ENCODE peak calls at places on chromosomes 5 and 9, in five cellular contexts. One of them, this sample, is unnamed.

GRCh38 chr9:18018241-18018640 is 439.4 kb downstream of the SH3GL2 start:
- DNase-seq in MCF 10A: no peak
- DNase-seq in ovary: no peak
- DNase-seq in psoas muscle: no peak
- DNase-seq in CD4-positive, alpha-beta T cell: no peak
- DNase-seq in this sample: no peak

GRCh38 chr9:19903076-19903475 is 114.2 kb upstream of the SLC24A2 start:
- DNase-seq in ovary: no peak
- DNase-seq in psoas muscle: no peak
- DNase-seq in MCF 10A: no peak
- DNase-seq in CD4-positive, alpha-beta T cell: no peak
- DNase-seq in this sample: no peak

GRCh38 chr5:53479656-53480473 is 564 bp upstream of the FST start:
- DNase-seq in MCF 10A: peak
- DNase-seq in ovary: peak
- DNase-seq in CD4-positive, alpha-beta T cell: no peak
- DNase-seq in psoas muscle: peak
- DNase-seq in this sample: no peak

GRCh38 chr5:407051-407450 is 35.9 kb upstream of the EXOC3 start:
- DNase-seq in psoas muscle: no peak
- DNase-seq in ovary: no peak
- DNase-seq in CD4-positive, alpha-beta T cell: no peak
- DNase-seq in MCF 10A: peak
- DNase-seq in this sample: no peak

GRCh38 chr5:155878991-155879575 is 447.9 kb upstream of the SGCD start:
- DNase-seq in ovary: no peak
- DNase-seq in CD4-positive, alpha-beta T cell: no peak
- DNase-seq in MCF 10A: no peak
- DNase-seq in psoas muscle: no peak
- DNase-seq in this sample: no peak

GRCh38 chr9:83154821-83155220 is 91.9 kb upstream of the RASEF start:
- DNase-seq in MCF 10A: peak
- DNase-seq in ovary: no peak
- DNase-seq in CD4-positive, alpha-beta T cell: no peak
- DNase-seq in psoas muscle: no peak
- DNase-seq in this sample: no peak

GRCh38 chr5:27315541-27316282 is 277.3 kb upstream of the CDH9 start:
- DNase-seq in CD4-positive, alpha-beta T cell: no peak
- DNase-seq in MCF 10A: peak
- DNase-seq in psoas muscle: no peak
- DNase-seq in ovary: no peak
- DNase-seq in this sample: no peak

GRCh38 chr5:180281706-180282105 is 10.2 kb downstream of the MAPK9 start:
- DNase-seq in MCF 10A: no peak
- DNase-seq in CD4-positive, alpha-beta T cell: no peak
- DNase-seq in ovary: no peak
- DNase-seq in psoas muscle: no peak
- DNase-seq in this sample: no peak

GRCh38 chr5:80919678-80920196 is 40.4 kb upstream of the RASGRF2 start:
- DNase-seq in CD4-positive, alpha-beta T cell: no peak
- DNase-seq in MCF 10A: no peak
- DNase-seq in ovary: no peak
- DNase-seq in psoas muscle: no peak
- DNase-seq in this sample: no peak

GRCh38 chr5:59007460-59008063 is 424.7 kb downstream of the RAB3C start:
- DNase-seq in ovary: no peak
- DNase-seq in psoas muscle: no peak
- DNase-seq in MCF 10A: peak
- DNase-seq in CD4-positive, alpha-beta T cell: no peak
- DNase-seq in this sample: no peak

GRCh38 chr9:121944741-121945191 is 148.3 kb downstream of the TTLL11 start:
- DNase-seq in CD4-positive, alpha-beta T cell: no peak
- DNase-seq in ovary: no peak
- DNase-seq in psoas muscle: no peak
- DNase-seq in MCF 10A: peak
- DNase-seq in this sample: no peak

GRCh38 chr9:17578911-17579793 is at the start of gene SH3GL2:
- DNase-seq in MCF 10A: peak
- DNase-seq in CD4-positive, alpha-beta T cell: no peak
- DNase-seq in ovary: peak
- DNase-seq in psoas muscle: peak
- DNase-seq in this sample: peak

GRCh38 chr5:84603557-84604185 is 219.0 kb upstream of the EDIL3 start:
- DNase-seq in psoas muscle: peak
- DNase-seq in MCF 10A: no peak
- DNase-seq in ovary: no peak
- DNase-seq in CD4-positive, alpha-beta T cell: no peak
- DNase-seq in this sample: no peak

GRCh38 chr5:113663879-113664278 is 150.4 kb downstream of the YTHDC2 start:
- DNase-seq in CD4-positive, alpha-beta T cell: no peak
- DNase-seq in ovary: no peak
- DNase-seq in psoas muscle: peak
- DNase-seq in MCF 10A: peak
- DNase-seq in this sample: no peak

GRCh38 chr5:115962565-115963402 is 509 bp downstream of the LVRN start:
- DNase-seq in ovary: peak
- DNase-seq in MCF 10A: no peak
- DNase-seq in psoas muscle: peak
- DNase-seq in CD4-positive, alpha-beta T cell: no peak
- DNase-seq in this sample: peak

GRCh38 chr9:88681434-88681833 is 146.5 kb downstream of the NXNL2 start:
- DNase-seq in ovary: no peak
- DNase-seq in MCF 10A: no peak
- DNase-seq in psoas muscle: no peak
- DNase-seq in CD4-positive, alpha-beta T cell: no peak
- DNase-seq in this sample: no peak

GRCh38 chr5:33513786-33514185 is 73.0 kb downstream of the TARS1 start:
- DNase-seq in MCF 10A: peak
- DNase-seq in ovary: no peak
- DNase-seq in CD4-positive, alpha-beta T cell: no peak
- DNase-seq in psoas muscle: no peak
- DNase-seq in this sample: no peak

GRCh38 chr9:129131300-129132145 is 20.3 kb downstream of the PTPA start:
- DNase-seq in ovary: peak
- DNase-seq in MCF 10A: peak
- DNase-seq in CD4-positive, alpha-beta T cell: peak
- DNase-seq in psoas muscle: peak
- DNase-seq in this sample: peak

GRCh38 chr5:14534773-14535172 is 46.8 kb upstream of the OTULINL start:
- DNase-seq in ovary: no peak
- DNase-seq in MCF 10A: no peak
- DNase-seq in psoas muscle: no peak
- DNase-seq in CD4-positive, alpha-beta T cell: no peak
- DNase-seq in this sample: no peak

GRCh38 chr5:78677777-78678668 is 29.5 kb upstream of the LHFPL2 start:
- DNase-seq in psoas muscle: peak
- DNase-seq in ovary: peak
- DNase-seq in CD4-positive, alpha-beta T cell: no peak
- DNase-seq in MCF 10A: peak
- DNase-seq in this sample: no peak

GRCh38 chr9:131959056-131959455 is 120.6 kb downstream of the MED27 start:
- DNase-seq in CD4-positive, alpha-beta T cell: no peak
- DNase-seq in ovary: no peak
- DNase-seq in psoas muscle: no peak
- DNase-seq in MCF 10A: no peak
- DNase-seq in this sample: no peak

GRCh38 chr9:131950487-131950886 is 129.2 kb downstream of the MED27 start:
- DNase-seq in ovary: no peak
- DNase-seq in CD4-positive, alpha-beta T cell: no peak
- DNase-seq in psoas muscle: no peak
- DNase-seq in MCF 10A: no peak
- DNase-seq in this sample: no peak

GRCh38 chr9:131951155-131951554 is 128.5 kb downstream of the MED27 start:
- DNase-seq in psoas muscle: no peak
- DNase-seq in MCF 10A: no peak
- DNase-seq in ovary: no peak
- DNase-seq in CD4-positive, alpha-beta T cell: no peak
- DNase-seq in this sample: no peak

GRCh38 chr9:131951905-131952304 is 127.8 kb downstream of the MED27 start:
- DNase-seq in MCF 10A: no peak
- DNase-seq in ovary: no peak
- DNase-seq in CD4-positive, alpha-beta T cell: no peak
- DNase-seq in psoas muscle: peak
- DNase-seq in this sample: no peak

DNA sequence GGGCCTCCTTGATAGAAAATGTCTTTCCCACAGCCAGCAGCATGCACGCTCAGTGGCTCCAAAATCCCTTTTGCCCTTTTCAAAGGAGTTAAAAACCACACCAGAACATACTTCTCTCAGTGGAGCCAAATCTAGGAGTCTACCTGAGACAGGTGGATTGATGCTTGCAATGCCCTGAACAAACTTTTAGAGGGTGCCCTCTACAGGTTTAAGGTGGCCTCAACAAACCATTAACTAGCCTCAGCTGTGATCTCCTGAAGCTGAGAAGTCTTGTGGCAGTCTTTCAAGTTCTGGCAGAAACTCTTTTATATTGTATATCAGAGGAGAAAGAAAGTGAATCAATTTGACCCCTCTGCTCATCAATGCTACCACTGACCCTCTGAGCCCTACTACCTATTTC is 125.4 kb downstream of the MED27 start:
- DNase-seq in MCF 10A: peak
- DNase-seq in psoas muscle: no peak
- DNase-seq in ovary: no peak
- DNase-seq in CD4-positive, alpha-beta T cell: no peak
- DNase-seq in this sample: no peak
- TF ChIP-seq CTCF in MCF 10A: peak
- TF ChIP-seq CTCF in psoas muscle: no peak
- TF ChIP-seq CTCF in ovary: no peak
- TF ChIP-seq CTCF in CD4-positive, alpha-beta T cell: no peak
- TF ChIP-seq CTCF in this sample: peak

GRCh38 chr5:157309796-157310195 is 43.9 kb downstream of the CYFIP2 start:
- DNase-seq in psoas muscle: no peak
- DNase-seq in ovary: no peak
- DNase-seq in MCF 10A: peak
- DNase-seq in CD4-positive, alpha-beta T cell: no peak
- DNase-seq in this sample: no peak

GRCh38 chr5:157306092-157306491 is 40.2 kb downstream of the CYFIP2 start:
- DNase-seq in CD4-positive, alpha-beta T cell: no peak
- DNase-seq in psoas muscle: no peak
- DNase-seq in ovary: no peak
- DNase-seq in MCF 10A: no peak
- DNase-seq in this sample: no peak

GRCh38 chr5:157306690-157307089 is 40.8 kb downstream of the CYFIP2 start:
- DNase-seq in ovary: no peak
- DNase-seq in psoas muscle: no peak
- DNase-seq in CD4-positive, alpha-beta T cell: peak
- DNase-seq in MCF 10A: no peak
- DNase-seq in this sample: no peak

GRCh38 chr5:157311595-157311994 is 45.7 kb downstream of the CYFIP2 start:
- DNase-seq in CD4-positive, alpha-beta T cell: no peak
- DNase-seq in psoas muscle: no peak
- DNase-seq in ovary: no peak
- DNase-seq in MCF 10A: no peak
- DNase-seq in this sample: no peak

GRCh38 chr5:157308826-157309465 is 43.0 kb downstream of the CYFIP2 start:
- DNase-seq in psoas muscle: no peak
- DNase-seq in MCF 10A: peak
- DNase-seq in CD4-positive, alpha-beta T cell: peak
- DNase-seq in ovary: no peak
- DNase-seq in this sample: no peak
- TF ChIP-seq CTCF in psoas muscle: no peak
- TF ChIP-seq CTCF in MCF 10A: peak
- TF ChIP-seq CTCF in CD4-positive, alpha-beta T cell: peak
- TF ChIP-seq CTCF in ovary: no peak
- TF ChIP-seq CTCF in this sample: no peak

GRCh38 chr5:158889007-158889406 is 210.7 kb downstream of the EBF1 start:
- DNase-seq in ovary: no peak
- DNase-seq in CD4-positive, alpha-beta T cell: no peak
- DNase-seq in MCF 10A: no peak
- DNase-seq in psoas muscle: no peak
- DNase-seq in this sample: no peak

GRCh38 chr5:158886957-158887356 is 212.8 kb downstream of the EBF1 start:
- DNase-seq in CD4-positive, alpha-beta T cell: no peak
- DNase-seq in psoas muscle: no peak
- DNase-seq in MCF 10A: no peak
- DNase-seq in ovary: no peak
- DNase-seq in this sample: no peak

GRCh38 chr5:158883502-158883901 is 216.2 kb downstream of the EBF1 start:
- DNase-seq in psoas muscle: no peak
- DNase-seq in CD4-positive, alpha-beta T cell: no peak
- DNase-seq in MCF 10A: no peak
- DNase-seq in ovary: no peak
- DNase-seq in this sample: no peak

GRCh38 chr5:158884827-158885512 is 214.7 kb downstream of the EBF1 start:
- DNase-seq in ovary: no peak
- DNase-seq in CD4-positive, alpha-beta T cell: no peak
- DNase-seq in psoas muscle: no peak
- DNase-seq in MCF 10A: no peak
- DNase-seq in this sample: no peak

GRCh38 chr5:158886086-158886485 is 213.6 kb downstream of the EBF1 start:
- DNase-seq in ovary: no peak
- DNase-seq in MCF 10A: no peak
- DNase-seq in psoas muscle: no peak
- DNase-seq in CD4-positive, alpha-beta T cell: no peak
- DNase-seq in this sample: no peak
- TF ChIP-seq CTCF in ovary: no peak
- TF ChIP-seq CTCF in MCF 10A: no peak
- TF ChIP-seq CTCF in psoas muscle: no peak
- TF ChIP-seq CTCF in CD4-positive, alpha-beta T cell: no peak
- TF ChIP-seq CTCF in this sample: no peak

GRCh38 chr5:139475865-139476651 is 5.3 kb downstream of the SMIM33 start:
- DNase-seq in CD4-positive, alpha-beta T cell: no peak
- DNase-seq in MCF 10A: no peak
- DNase-seq in ovary: no peak
- DNase-seq in psoas muscle: no peak
- DNase-seq in this sample: no peak

GRCh38 chr5:139481122-139481533 is 1.4 kb downstream of the STING1 start:
- DNase-seq in psoas muscle: peak
- DNase-seq in CD4-positive, alpha-beta T cell: peak
- DNase-seq in MCF 10A: peak
- DNase-seq in ovary: peak
- DNase-seq in this sample: no peak

GRCh38 chr5:139482050-139482889 is at the start of gene STING1:
- DNase-seq in psoas muscle: peak
- DNase-seq in MCF 10A: peak
- DNase-seq in ovary: peak
- DNase-seq in CD4-positive, alpha-beta T cell: peak
- DNase-seq in this sample: no peak

GRCh38 chr5:139486201-139486600 is 3.6 kb upstream of the STING1 start:
- DNase-seq in CD4-positive, alpha-beta T cell: no peak
- DNase-seq in MCF 10A: no peak
- DNase-seq in ovary: no peak
- DNase-seq in psoas muscle: no peak
- DNase-seq in this sample: no peak

DNA sequence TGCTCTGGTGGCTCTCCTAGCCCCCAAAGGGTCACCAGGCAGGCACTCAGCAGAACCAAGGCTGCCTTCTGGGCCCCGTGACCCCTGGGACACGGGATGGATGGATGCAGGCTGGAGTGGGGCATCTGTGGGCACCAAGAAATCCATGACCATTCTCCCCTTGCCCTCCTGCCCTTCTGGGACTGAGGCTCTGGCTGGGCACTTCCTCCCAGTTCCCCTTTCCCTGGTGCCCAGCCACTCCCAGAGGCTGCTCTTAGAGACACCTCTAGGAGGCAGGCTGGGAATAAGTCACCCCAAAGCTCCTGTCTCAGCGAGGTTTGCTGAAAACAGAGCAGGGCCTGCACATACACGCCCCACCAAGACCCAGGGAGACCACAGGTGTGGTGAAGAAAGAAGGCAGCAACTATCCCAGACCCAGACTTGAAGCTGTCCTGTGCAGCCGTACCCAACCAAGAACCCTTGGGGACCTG is 943 bp downstream of the STING1 start:
- DNase-seq in CD4-positive, alpha-beta T cell: no peak
- DNase-seq in psoas muscle: peak
- DNase-seq in MCF 10A: peak
- DNase-seq in ovary: peak
- DNase-seq in this sample: no peak
- TF ChIP-seq CTCF in CD4-positive, alpha-beta T cell: no peak
- TF ChIP-seq CTCF in psoas muscle: no peak
- TF ChIP-seq CTCF in MCF 10A: peak
- TF ChIP-seq CTCF in ovary: no peak
- TF ChIP-seq CTCF in this sample: no peak